ENCODE peak calls at places on chromosomes 3 and 15, in seven cellular contexts. B is SK-N-SH, C is mucosa of descending colon, K is fibroblast of pulmonary artery, S is cardiac fibroblast, A is A549, P is fibroblast of villous mesenchyme. J is an unnamed sample.

GRCh38 chr3:122497425-122497824 is 17.3 kb downstream of the KPNA1 start:
- DNase-seq in S (peak), A (no peak), C (no peak), B (no peak), K (peak), P (peak), J (peak)

GRCh38 chr3:55481067-55481917 is 5.8 kb downstream of the WNT5A start:
- DNase-seq in B (peak), P (peak), A (no peak), C (no peak), K (peak), S (peak), J (peak)

GRCh38 chr15:50685976-50686467 is 575 bp downstream of the TRPM7 start:
- DNase-seq in B (peak), A (peak), K (peak), S (peak), C (peak), P (peak), J (no peak)

GRCh38 chr3:88033806-88034205 is 25.0 kb downstream of the CGGBP1 start:
- DNase-seq in A (no peak), S (no peak), C (no peak), P (no peak), K (no peak), B (no peak), J (no peak)

GRCh38 chr3:30042274-30042859 is 564.0 kb upstream of the TGFBR2 start:
- DNase-seq in B (peak), K (peak), C (peak), A (peak), S (peak), P (peak), J (peak)

GRCh38 chr15:68303560-68304436 is 26.3 kb downstream of the FEM1B start:
- DNase-seq in B (no peak), A (no peak), C (peak), P (peak), K (no peak), S (no peak), J (no peak)

GRCh38 chr15:38610748-38611147 is 46.1 kb upstream of the RASGRP1 start:
- DNase-seq in S (no peak), A (no peak), P (no peak), K (no peak), B (no peak), C (no peak), J (no peak)

GRCh38 chr15:80026754-80027153 is 32.7 kb upstream of the ZFAND6 start:
- DNase-seq in C (no peak), P (no peak), A (no peak), S (no peak), K (no peak), B (no peak), J (no peak)

GRCh38 chr3:113169876-113170452 is 41.4 kb upstream of the BOC start:
- DNase-seq in B (no peak), P (no peak), C (no peak), K (no peak), S (no peak), A (no peak), J (no peak)

GRCh38 chr3:98971183-98971681 is 69.7 kb upstream of the DCBLD2 start:
- DNase-seq in A (no peak), S (no peak), C (no peak), B (no peak), P (peak), K (peak), J (no peak)

GRCh38 chr15:89231832-89232231 is 10.5 kb upstream of the RLBP1 start:
- DNase-seq in C (no peak), S (no peak), P (no peak), K (no peak), A (no peak), B (no peak), J (no peak)

GRCh38 chr15:89087066-89087829 is 1.0 kb upstream of the ABHD2 start:
- DNase-seq in P (no peak), K (no peak), S (no peak), A (no peak), B (no peak), C (no peak), J (no peak)

GRCh38 chr3:49295489-49296058 is 18.5 kb upstream of the C3orf62 start:
- DNase-seq in K (peak), C (peak), P (peak), S (peak), A (peak), B (peak), J (no peak)

GRCh38 chr3:11803977-11804903 is 42.4 kb downstream of the TAMM41 start:
- DNase-seq in S (peak), P (peak), C (peak), K (peak), A (peak), B (peak), J (no peak)

GRCh38 chr3:14852721-14853120 is 34.0 kb downstream of the FGD5 start:
- DNase-seq in B (no peak), P (no peak), C (no peak), K (no peak), A (no peak), S (no peak), J (no peak)

GRCh38 chr15:101357333-101357732 is 62.3 kb upstream of the SNRPA1 start:
- DNase-seq in K (no peak), S (no peak), B (no peak), P (no peak), C (no peak), A (no peak), J (no peak)

GRCh38 chr3:155701882-155702465 is 42.9 kb downstream of the PLCH1 start:
- DNase-seq in K (peak), S (peak), A (peak), P (peak), B (peak), C (no peak), J (peak)

GRCh38 chr15:101497484-101498034 is 8.1 kb upstream of the PCSK6 start:
- DNase-seq in A (no peak), P (no peak), K (no peak), S (no peak), B (no peak), C (peak), J (no peak)

GRCh38 chr15:56929933-56930332 is 11.5 kb downstream of the TCF12 start:
- DNase-seq in C (no peak), K (no peak), S (no peak), B (no peak), P (no peak), A (no peak), J (no peak)

GRCh38 chr3:71251156-71251775 is 332.3 kb downstream of the FOXP1 start:
- DNase-seq in P (peak), S (peak), A (no peak), K (peak), B (no peak), C (no peak), J (peak)

GRCh38 chr15:25715536-25716413 is 147.4 kb downstream of the ATP10A start:
- DNase-seq in S (no peak), K (no peak), C (no peak), A (no peak), P (no peak), B (no peak), J (no peak)

GRCh38 chr3:119588112-119588511 is 8.8 kb downstream of the ADPRH start:
- DNase-seq in C (peak), P (no peak), K (no peak), B (no peak), A (no peak), S (no peak), J (no peak)

GRCh38 chr15:91692596-91692995 is 160.9 kb upstream of the SLCO3A1 start:
- DNase-seq in C (no peak), B (no peak), K (no peak), S (no peak), A (no peak), P (no peak), J (no peak)

GRCh38 chr3:10334461-10334860 is 13.5 kb upstream of the SEC13 start:
- DNase-seq in K (peak), B (no peak), P (no peak), C (no peak), A (peak), S (peak), J (peak)

GRCh38 chr3:129014148-129014547 is 13.0 kb downstream of the EFCC1 start:
- DNase-seq in P (no peak), B (no peak), K (no peak), A (no peak), C (no peak), S (no peak), J (no peak)

GRCh38 chr3:179955798-179956197 is 80.9 kb downstream of the PEX5L start:
- DNase-seq in C (no peak), P (no peak), B (no peak), S (no peak), A (no peak), K (no peak), J (no peak)

GRCh38 chr3:48151058-48151806 is 37.0 kb downstream of the CDC25A start:
- DNase-seq in P (peak), S (peak), K (peak), A (peak), C (peak), B (peak), J (peak)

GRCh38 chr3:43906847-43907507 is 216.2 kb downstream of the ABHD5 start:
- DNase-seq in P (no peak), B (no peak), A (no peak), S (no peak), C (no peak), K (no peak), J (no peak)

GRCh38 chr3:187610926-187611545 is 59.2 kb downstream of the SST start:
- DNase-seq in P (peak), C (peak), K (no peak), S (peak), B (no peak), A (no peak), J (peak)

GRCh38 chr3:126342211-126342610 is 15.0 kb downstream of the KLF15 start:
- DNase-seq in A (no peak), K (no peak), S (no peak), C (no peak), B (no peak), P (no peak), J (no peak)

GRCh38 chr15:67822537-67823370 is 2.6 kb upstream of the SKOR1 start:
- DNase-seq in P (no peak), K (no peak), A (no peak), C (no peak), S (no peak), B (peak), J (no peak)

DNA sequence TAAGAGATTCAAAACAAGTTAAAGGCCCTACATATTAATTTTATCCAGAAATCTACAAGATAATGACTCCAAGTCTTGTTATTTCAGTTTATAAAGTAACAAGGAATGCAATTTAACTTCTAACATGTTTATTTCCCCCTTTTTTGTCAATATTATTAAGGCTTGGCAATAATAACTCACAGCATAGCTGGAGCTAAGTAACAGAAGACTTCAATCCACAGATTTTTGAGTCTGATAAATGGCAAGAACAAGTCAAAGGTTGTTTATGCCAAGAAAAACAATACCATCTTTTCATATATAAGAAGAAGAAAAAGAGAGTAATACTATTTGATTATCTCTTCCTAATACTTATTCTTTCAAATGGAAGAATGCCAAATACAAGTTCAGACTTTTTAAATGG is 631.0 kb upstream of the CCDC54 start:
- DNase-seq in P (no peak), C (no peak), S (no peak), A (no peak), K (no peak), B (no peak), J (no peak)
- H3K4me3 ChIP-seq in P (no peak), C (no peak), S (no peak), A (no peak), K (no peak), B (no peak), J (no peak)

GRCh38 chr3:150495563-150496168 is 50.6 kb downstream of the SERP1 start:
- DNase-seq in S (peak), A (peak), B (peak), K (peak), P (peak), C (peak), J (peak)
- TF ChIP-seq CTCF in S (peak), A (peak), B (peak), K (peak), P (peak), C (peak), J (peak)

GRCh38 chr3:151383956-151384355 is 597 bp downstream of the P2RY12 start:
- DNase-seq in B (no peak), C (no peak), S (peak), A (no peak), P (no peak), K (no peak), J (no peak)
- H3K4me3 ChIP-seq in B (no peak), C (no peak), S (no peak), A (no peak), P (no peak), K (no peak), J (no peak)

GRCh38 chr15:72732554-72732953 is 46.5 kb downstream of the BBS4 start:
- DNase-seq in K (no peak), C (no peak), B (no peak), P (no peak), A (no peak), S (no peak), J (no peak)
- TF ChIP-seq CTCF in K (no peak), C (no peak), B (peak), P (no peak), A (no peak), S (no peak), J (no peak)

DNA sequence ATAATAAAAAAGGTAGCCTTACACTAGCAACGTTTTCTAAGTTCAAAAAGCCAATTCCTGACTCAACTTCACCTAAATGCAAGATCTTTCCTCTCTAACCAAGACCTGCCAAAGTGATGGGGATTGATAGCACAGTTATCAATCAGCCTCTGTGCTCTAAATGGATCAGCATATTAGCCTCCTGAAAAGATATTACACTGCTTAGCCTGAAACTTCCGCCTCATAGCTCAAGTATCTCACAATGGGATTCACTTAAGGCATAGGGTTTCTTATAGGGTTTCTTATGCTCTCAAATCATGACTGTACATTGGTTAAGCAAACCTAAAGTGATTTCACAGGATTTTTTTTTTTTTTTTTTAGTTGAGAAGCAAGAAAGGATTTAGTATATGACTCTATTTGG is 439 bp upstream of the SLC9A9 start:
- DNase-seq in S (no peak), C (no peak), P (no peak), K (no peak), B (no peak), A (no peak), J (no peak)
- H3K4me3 ChIP-seq in S (no peak), C (no peak), P (no peak), K (peak), B (no peak), A (no peak), J (no peak)